ENCODE peak calls at places on chromosomes 11 and 22, in five cellular contexts. One of them, this sample, is unnamed. For H3K27me3, the result is how much of the 10 kb centered on the place peaks cover.

GRCh38 chr22:39625554-39626537 is 55.3 kb downstream of the CACNA1I start:
- DNase-seq in heart right ventricle: no peak
- DNase-seq in IMR-90: no peak
- DNase-seq in AG04450: no peak
- DNase-seq in thoracic aorta: no peak
- DNase-seq in this sample: no peak

GRCh38 chr22:39731481-39731880 is 160.9 kb downstream of the CACNA1I start:
- DNase-seq in heart right ventricle: no peak
- DNase-seq in IMR-90: no peak
- DNase-seq in AG04450: no peak
- DNase-seq in thoracic aorta: no peak
- DNase-seq in this sample: no peak

GRCh38 chr11:65854161-65854592 is 3.8 kb downstream of the CFL1 start:
- DNase-seq in heart right ventricle: no peak
- DNase-seq in IMR-90: no peak
- DNase-seq in AG04450: no peak
- DNase-seq in thoracic aorta: no peak
- DNase-seq in this sample: no peak

GRCh38 chr11:48669146-48669545 is 180.6 kb downstream of the OR4A47 start:
- DNase-seq in heart right ventricle: no peak
- DNase-seq in IMR-90: no peak
- DNase-seq in AG04450: no peak
- DNase-seq in thoracic aorta: no peak
- DNase-seq in this sample: no peak

GRCh38 chr11:61516675-61517516 is 8.3 kb downstream of the LRRC10B start:
- DNase-seq in heart right ventricle: no peak
- DNase-seq in IMR-90: no peak
- DNase-seq in AG04450: no peak
- DNase-seq in thoracic aorta: no peak
- DNase-seq in this sample: peak

GRCh38 chr11:105177658-105178057 is 38.1 kb upstream of the CARD18 start:
- DNase-seq in heart right ventricle: no peak
- DNase-seq in IMR-90: peak
- DNase-seq in AG04450: peak
- DNase-seq in thoracic aorta: no peak
- DNase-seq in this sample: no peak

GRCh38 chr11:1656061-1656441 is 26.5 kb downstream of the KRTAP5-5 start:
- DNase-seq in heart right ventricle: no peak
- DNase-seq in IMR-90: no peak
- DNase-seq in AG04450: no peak
- DNase-seq in thoracic aorta: no peak
- DNase-seq in this sample: no peak

GRCh38 chr11:122696662-122697061 is 41.1 kb downstream of the UBASH3B start:
- DNase-seq in heart right ventricle: no peak
- DNase-seq in IMR-90: no peak
- DNase-seq in AG04450: no peak
- DNase-seq in thoracic aorta: no peak
- DNase-seq in this sample: peak

GRCh38 chr22:33382427-33382826 is 324.2 kb upstream of the SYN3 start:
- DNase-seq in heart right ventricle: no peak
- DNase-seq in IMR-90: no peak
- DNase-seq in AG04450: no peak
- DNase-seq in thoracic aorta: no peak
- DNase-seq in this sample: no peak

GRCh38 chr22:30606455-30607299 is at the start of gene TCN2:
- DNase-seq in heart right ventricle: peak
- DNase-seq in IMR-90: peak
- DNase-seq in AG04450: no peak
- DNase-seq in thoracic aorta: peak
- DNase-seq in this sample: no peak

GRCh38 chr11:68118753-68119448 is 2.3 kb downstream of the CHKA start:
- DNase-seq in heart right ventricle: no peak
- DNase-seq in IMR-90: peak
- DNase-seq in AG04450: no peak
- DNase-seq in thoracic aorta: no peak
- DNase-seq in this sample: no peak

GRCh38 chr22:37126882-37127281 is 17.4 kb upstream of the TMPRSS6 start:
- DNase-seq in heart right ventricle: no peak
- DNase-seq in IMR-90: no peak
- DNase-seq in AG04450: no peak
- DNase-seq in thoracic aorta: no peak
- DNase-seq in this sample: no peak

GRCh38 chr11:103433380-103433779 is 324.2 kb downstream of the DYNC2H1 start:
- DNase-seq in heart right ventricle: no peak
- DNase-seq in IMR-90: peak
- DNase-seq in AG04450: peak
- DNase-seq in thoracic aorta: no peak
- DNase-seq in this sample: no peak

GRCh38 chr22:24417200-24417599 is 10.2 kb upstream of the ADORA2A start:
- DNase-seq in heart right ventricle: no peak
- DNase-seq in IMR-90: no peak
- DNase-seq in AG04450: no peak
- DNase-seq in thoracic aorta: no peak
- DNase-seq in this sample: no peak

GRCh38 chr11:123570939-123571590 is 83.4 kb downstream of the SCN3B start:
- DNase-seq in heart right ventricle: no peak
- DNase-seq in IMR-90: no peak
- DNase-seq in AG04450: no peak
- DNase-seq in thoracic aorta: no peak
- DNase-seq in this sample: no peak

GRCh38 chr22:23402275-23403151 is 177.6 kb downstream of the IGLL1 start:
- DNase-seq in heart right ventricle: peak
- DNase-seq in IMR-90: peak
- DNase-seq in AG04450: no peak
- DNase-seq in thoracic aorta: no peak
- DNase-seq in this sample: peak

GRCh38 chr11:113131036-113131775 is 170.0 kb downstream of the NCAM1 start:
- DNase-seq in heart right ventricle: no peak
- DNase-seq in IMR-90: no peak
- DNase-seq in AG04450: no peak
- DNase-seq in thoracic aorta: no peak
- DNase-seq in this sample: no peak

GRCh38 chr11:58578136-58578634 is 678 bp upstream of the ZFP91 start:
- DNase-seq in heart right ventricle: peak
- DNase-seq in IMR-90: peak
- DNase-seq in AG04450: peak
- DNase-seq in thoracic aorta: peak
- DNase-seq in this sample: peak

GRCh38 chr11:45045692-45046471 is 95.2 kb upstream of the TP53I11 start:
- DNase-seq in heart right ventricle: peak
- DNase-seq in IMR-90: peak
- DNase-seq in AG04450: no peak
- DNase-seq in thoracic aorta: no peak
- DNase-seq in this sample: no peak

GRCh38 chr22:47343611-47344010 is 581.2 kb downstream of the TBC1D22A start:
- DNase-seq in heart right ventricle: no peak
- DNase-seq in IMR-90: no peak
- DNase-seq in AG04450: no peak
- DNase-seq in thoracic aorta: no peak
- DNase-seq in this sample: no peak

GRCh38 chr11:1988667-1989317 is 8.8 kb downstream of the H19 start:
- DNase-seq in heart right ventricle: no peak
- DNase-seq in IMR-90: no peak
- DNase-seq in AG04450: no peak
- DNase-seq in thoracic aorta: no peak
- DNase-seq in this sample: no peak

GRCh38 chr22:36097880-36098279 is 62.7 kb downstream of the APOL3 start:
- DNase-seq in heart right ventricle: no peak
- DNase-seq in IMR-90: no peak
- DNase-seq in AG04450: no peak
- DNase-seq in thoracic aorta: no peak
- DNase-seq in this sample: no peak

GRCh38 chr11:15493921-15494630 is 379.4 kb downstream of the INSC start:
- DNase-seq in heart right ventricle: no peak
- DNase-seq in IMR-90: no peak
- DNase-seq in AG04450: no peak
- DNase-seq in thoracic aorta: no peak
- DNase-seq in this sample: no peak

GRCh38 chr22:45092644-45093043 is 71.1 kb upstream of the NUP50 start:
- DNase-seq in heart right ventricle: no peak
- DNase-seq in IMR-90: no peak
- DNase-seq in AG04450: no peak
- DNase-seq in thoracic aorta: no peak
- DNase-seq in this sample: no peak

GRCh38 chr22:45091254-45091854 is 72.4 kb upstream of the NUP50 start:
- DNase-seq in heart right ventricle: no peak
- DNase-seq in IMR-90: no peak
- DNase-seq in AG04450: no peak
- DNase-seq in thoracic aorta: no peak
- DNase-seq in this sample: no peak

GRCh38 chr22:45094081-45094720 is 69.5 kb upstream of the NUP50 start:
- DNase-seq in heart right ventricle: no peak
- DNase-seq in IMR-90: no peak
- DNase-seq in AG04450: no peak
- DNase-seq in thoracic aorta: no peak
- DNase-seq in this sample: no peak

GRCh38 chr22:45087802-45088201 is 75.9 kb upstream of the NUP50 start:
- DNase-seq in heart right ventricle: no peak
- DNase-seq in IMR-90: no peak
- DNase-seq in AG04450: no peak
- DNase-seq in thoracic aorta: no peak
- DNase-seq in this sample: no peak

DNA sequence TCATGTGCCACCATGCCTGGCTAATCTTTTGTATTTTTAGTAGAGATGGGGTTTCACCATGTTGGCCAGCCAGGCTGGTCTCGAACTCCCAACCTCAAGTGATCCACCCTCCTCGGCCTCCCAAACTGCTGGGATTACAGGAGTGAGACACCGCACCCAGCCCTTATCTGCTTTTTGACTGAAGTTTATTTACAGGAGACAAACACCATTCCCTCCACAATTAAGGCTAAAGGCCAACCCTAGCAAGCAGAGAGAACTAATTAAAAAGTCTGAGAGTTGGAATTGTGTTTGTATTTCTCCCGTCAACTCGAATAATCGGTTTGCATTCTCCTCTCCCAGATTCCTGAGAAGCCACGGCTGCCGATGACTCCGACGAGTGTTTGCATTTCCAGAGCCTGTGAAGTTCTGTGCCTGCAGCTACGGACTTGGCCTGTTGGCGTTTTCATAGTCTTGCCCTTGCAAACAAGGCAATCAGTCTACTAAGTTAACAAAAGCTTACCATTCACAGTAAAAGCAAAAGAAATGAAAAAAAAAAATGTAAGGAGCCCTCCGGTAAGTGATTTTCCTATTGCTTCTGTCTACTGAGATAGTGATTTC is 73.3 kb upstream of the NUP50 start:
- DNase-seq in heart right ventricle: no peak
- DNase-seq in IMR-90: peak
- DNase-seq in AG04450: no peak
- DNase-seq in thoracic aorta: no peak
- DNase-seq in this sample: no peak
- H3K27me3 ChIP-seq in heart right ventricle: under half
- H3K27me3 ChIP-seq in IMR-90: under half
- H3K27me3 ChIP-seq in AG04450: under half
- H3K27me3 ChIP-seq in thoracic aorta: under half
- H3K27me3 ChIP-seq in this sample: under half

DNA sequence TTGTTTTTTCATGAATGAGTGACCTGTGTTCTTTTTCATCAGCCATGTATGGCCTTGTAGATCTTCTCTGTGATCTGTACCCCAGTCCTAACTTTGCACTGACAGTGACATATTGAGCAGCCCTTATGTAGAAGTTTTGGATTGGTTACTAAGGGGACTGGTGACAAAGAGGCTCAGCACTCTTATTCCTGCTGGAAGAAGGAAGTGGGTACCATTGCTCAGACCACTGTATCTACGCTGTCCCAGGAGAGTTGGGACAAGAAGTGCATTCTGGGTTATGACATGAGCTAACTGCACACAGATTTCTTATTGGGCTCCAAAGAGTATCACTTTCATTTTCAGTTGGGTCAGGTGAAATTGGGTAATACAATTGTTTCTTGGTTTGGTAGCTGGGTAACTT is 107.8 kb upstream of the RASSF10 start:
- DNase-seq in heart right ventricle: no peak
- DNase-seq in IMR-90: peak
- DNase-seq in AG04450: no peak
- DNase-seq in thoracic aorta: no peak
- DNase-seq in this sample: no peak
- H3K27ac ChIP-seq in heart right ventricle: no peak
- H3K27ac ChIP-seq in IMR-90: no peak
- H3K27ac ChIP-seq in AG04450: no peak
- H3K27ac ChIP-seq in thoracic aorta: no peak
- H3K27ac ChIP-seq in this sample: no peak

DNA sequence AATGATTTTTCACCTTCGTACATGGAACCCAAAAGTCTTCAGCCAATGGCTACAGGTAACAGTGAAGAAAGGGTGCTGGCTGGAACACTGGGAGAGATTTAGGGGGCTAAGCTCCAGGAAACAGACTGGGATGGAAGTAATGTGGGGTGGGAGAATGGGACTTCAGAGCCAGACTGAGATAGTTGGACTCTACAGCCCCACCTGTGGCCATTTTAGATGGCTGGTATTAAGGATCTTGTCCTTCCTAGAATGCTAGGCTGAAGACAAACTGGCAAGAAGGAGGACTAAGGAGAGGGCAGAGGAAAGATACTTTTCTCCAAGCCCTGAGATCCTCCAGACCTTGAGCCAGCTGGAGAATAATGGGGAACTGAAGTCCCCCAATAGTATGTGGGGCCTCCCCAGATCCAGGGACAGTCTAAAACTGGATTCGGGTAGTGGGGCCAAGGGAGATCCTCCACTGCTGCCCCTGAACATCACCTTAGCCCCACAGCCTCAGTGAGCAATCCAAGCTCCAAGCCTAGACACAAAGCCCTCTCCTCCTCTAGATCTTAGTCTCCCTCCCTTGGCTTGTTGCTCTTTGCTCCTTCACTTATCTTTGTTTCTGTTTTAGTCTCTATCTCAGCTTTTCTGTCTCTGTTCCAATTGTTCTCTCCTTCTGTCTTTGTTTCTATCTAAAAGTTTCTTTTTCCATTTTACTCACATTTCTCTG is 16.1 kb upstream of the RRAS2 start:
- DNase-seq in heart right ventricle: no peak
- DNase-seq in IMR-90: no peak
- DNase-seq in AG04450: no peak
- DNase-seq in thoracic aorta: no peak
- DNase-seq in this sample: no peak
- TF ChIP-seq CTCF in heart right ventricle: peak
- TF ChIP-seq CTCF in IMR-90: peak
- TF ChIP-seq CTCF in AG04450: no peak
- TF ChIP-seq CTCF in thoracic aorta: no peak
- TF ChIP-seq CTCF in this sample: no peak

GRCh38 chr11:128522063-128522942 is 65.1 kb downstream of the ETS1 start:
- DNase-seq in heart right ventricle: peak
- DNase-seq in IMR-90: peak
- DNase-seq in AG04450: peak
- DNase-seq in thoracic aorta: peak
- DNase-seq in this sample: peak

GRCh38 chr11:128521697-128522062 is 65.7 kb downstream of the ETS1 start:
- DNase-seq in heart right ventricle: no peak
- DNase-seq in IMR-90: no peak
- DNase-seq in AG04450: no peak
- DNase-seq in thoracic aorta: no peak
- DNase-seq in this sample: no peak

GRCh38 chr11:128524172-128524571 is 63.2 kb downstream of the ETS1 start:
- DNase-seq in heart right ventricle: no peak
- DNase-seq in IMR-90: no peak
- DNase-seq in AG04450: no peak
- DNase-seq in thoracic aorta: no peak
- DNase-seq in this sample: no peak

GRCh38 chr11:128522943-128523518 is 64.3 kb downstream of the ETS1 start:
- DNase-seq in heart right ventricle: no peak
- DNase-seq in IMR-90: no peak
- DNase-seq in AG04450: no peak
- DNase-seq in thoracic aorta: no peak
- DNase-seq in this sample: no peak

GRCh38 chr11:128523616-128524015 is 63.7 kb downstream of the ETS1 start:
- DNase-seq in heart right ventricle: no peak
- DNase-seq in IMR-90: peak
- DNase-seq in AG04450: no peak
- DNase-seq in thoracic aorta: no peak
- DNase-seq in this sample: no peak
- H3K27me3 ChIP-seq in heart right ventricle: under half
- H3K27me3 ChIP-seq in IMR-90: under half
- H3K27me3 ChIP-seq in AG04450: under half
- H3K27me3 ChIP-seq in thoracic aorta: under half
- H3K27me3 ChIP-seq in this sample: under half

This sample was measured in CD4-positive, alpha-beta T cell.